ENCODE peak calls at places on chromosomes 3 and 15, in five cellular contexts. One of them, this sample, is unnamed.

GRCh38 chr3:197749315-197749600 is 425 bp upstream of the FYTTD1 start:
- DNase-seq in right atrium auricular region: peak
- DNase-seq in 8988T: peak
- DNase-seq in stimulated activated CD4-positive, alpha-beta T cell treated with anti-CD3 and anti-CD28 coated beads, Interleukin-2, amount 100 ng/mL, for 48 hours: no peak
- DNase-seq in right cardiac atrium: no peak
- DNase-seq in this sample: no peak

GRCh38 chr3:112253301-112253971 is 40.6 kb downstream of the SLC9C1 start:
- DNase-seq in right cardiac atrium: no peak
- DNase-seq in 8988T: no peak
- DNase-seq in stimulated activated CD4-positive, alpha-beta T cell treated with anti-CD3 and anti-CD28 coated beads, Interleukin-2, amount 100 ng/mL, for 48 hours: no peak
- DNase-seq in right atrium auricular region: no peak
- DNase-seq in this sample: no peak

GRCh38 chr3:10798600-10799367 is 17.2 kb upstream of the SLC6A11 start:
- DNase-seq in right atrium auricular region: no peak
- DNase-seq in stimulated activated CD4-positive, alpha-beta T cell treated with anti-CD3 and anti-CD28 coated beads, Interleukin-2, amount 100 ng/mL, for 48 hours: no peak
- DNase-seq in 8988T: no peak
- DNase-seq in right cardiac atrium: no peak
- DNase-seq in this sample: no peak

GRCh38 chr3:11719406-11720219 is 75.9 kb upstream of the VGLL4 start:
- DNase-seq in right cardiac atrium: peak
- DNase-seq in stimulated activated CD4-positive, alpha-beta T cell treated with anti-CD3 and anti-CD28 coated beads, Interleukin-2, amount 100 ng/mL, for 48 hours: peak
- DNase-seq in 8988T: peak
- DNase-seq in right atrium auricular region: no peak
- DNase-seq in this sample: peak

GRCh38 chr3:16317561-16317945 is 52.5 kb downstream of the OXNAD1 start:
- DNase-seq in stimulated activated CD4-positive, alpha-beta T cell treated with anti-CD3 and anti-CD28 coated beads, Interleukin-2, amount 100 ng/mL, for 48 hours: no peak
- DNase-seq in 8988T: no peak
- DNase-seq in right atrium auricular region: no peak
- DNase-seq in right cardiac atrium: no peak
- DNase-seq in this sample: no peak

GRCh38 chr3:10495003-10495402 is 10.4 kb downstream of the ATP2B2 start:
- DNase-seq in 8988T: no peak
- DNase-seq in stimulated activated CD4-positive, alpha-beta T cell treated with anti-CD3 and anti-CD28 coated beads, Interleukin-2, amount 100 ng/mL, for 48 hours: no peak
- DNase-seq in right cardiac atrium: no peak
- DNase-seq in right atrium auricular region: no peak
- DNase-seq in this sample: no peak

GRCh38 chr3:115341208-115341607 is 194.1 kb upstream of the ZBTB20 start:
- DNase-seq in stimulated activated CD4-positive, alpha-beta T cell treated with anti-CD3 and anti-CD28 coated beads, Interleukin-2, amount 100 ng/mL, for 48 hours: no peak
- DNase-seq in right cardiac atrium: no peak
- DNase-seq in 8988T: no peak
- DNase-seq in right atrium auricular region: no peak
- DNase-seq in this sample: no peak

GRCh38 chr3:69695443-69695842 is 43.8 kb upstream of the MITF start:
- DNase-seq in right cardiac atrium: no peak
- DNase-seq in right atrium auricular region: no peak
- DNase-seq in stimulated activated CD4-positive, alpha-beta T cell treated with anti-CD3 and anti-CD28 coated beads, Interleukin-2, amount 100 ng/mL, for 48 hours: no peak
- DNase-seq in 8988T: no peak
- DNase-seq in this sample: no peak

GRCh38 chr15:76378691-76379090 is 42.1 kb downstream of the ISL2 start:
- DNase-seq in right cardiac atrium: no peak
- DNase-seq in 8988T: no peak
- DNase-seq in stimulated activated CD4-positive, alpha-beta T cell treated with anti-CD3 and anti-CD28 coated beads, Interleukin-2, amount 100 ng/mL, for 48 hours: no peak
- DNase-seq in right atrium auricular region: no peak
- DNase-seq in this sample: no peak

GRCh38 chr3:9902372-9903237 is at the start of gene IL17RE:
- DNase-seq in right atrium auricular region: no peak
- DNase-seq in stimulated activated CD4-positive, alpha-beta T cell treated with anti-CD3 and anti-CD28 coated beads, Interleukin-2, amount 100 ng/mL, for 48 hours: no peak
- DNase-seq in 8988T: no peak
- DNase-seq in right cardiac atrium: peak
- DNase-seq in this sample: no peak

GRCh38 chr3:160564205-160564922 is 1.0 kb downstream of the KPNA4 start:
- DNase-seq in stimulated activated CD4-positive, alpha-beta T cell treated with anti-CD3 and anti-CD28 coated beads, Interleukin-2, amount 100 ng/mL, for 48 hours: no peak
- DNase-seq in 8988T: no peak
- DNase-seq in right cardiac atrium: no peak
- DNase-seq in right atrium auricular region: no peak
- DNase-seq in this sample: no peak

GRCh38 chr3:129616291-129616690 is 9.8 kb upstream of the PLXND1 start:
- DNase-seq in stimulated activated CD4-positive, alpha-beta T cell treated with anti-CD3 and anti-CD28 coated beads, Interleukin-2, amount 100 ng/mL, for 48 hours: no peak
- DNase-seq in 8988T: no peak
- DNase-seq in right cardiac atrium: peak
- DNase-seq in right atrium auricular region: no peak
- DNase-seq in this sample: no peak

GRCh38 chr3:175150812-175151411 is 291.8 kb downstream of the NAALADL2 start:
- DNase-seq in right cardiac atrium: no peak
- DNase-seq in 8988T: no peak
- DNase-seq in right atrium auricular region: no peak
- DNase-seq in stimulated activated CD4-positive, alpha-beta T cell treated with anti-CD3 and anti-CD28 coated beads, Interleukin-2, amount 100 ng/mL, for 48 hours: no peak
- DNase-seq in this sample: no peak

GRCh38 chr3:39147711-39148115 is 5.7 kb downstream of the CSRNP1 start:
- DNase-seq in right atrium auricular region: peak
- DNase-seq in right cardiac atrium: no peak
- DNase-seq in stimulated activated CD4-positive, alpha-beta T cell treated with anti-CD3 and anti-CD28 coated beads, Interleukin-2, amount 100 ng/mL, for 48 hours: no peak
- DNase-seq in 8988T: no peak
- DNase-seq in this sample: no peak

GRCh38 chr15:35958021-35958420 is 412.1 kb upstream of the DPH6 start:
- DNase-seq in stimulated activated CD4-positive, alpha-beta T cell treated with anti-CD3 and anti-CD28 coated beads, Interleukin-2, amount 100 ng/mL, for 48 hours: no peak
- DNase-seq in 8988T: no peak
- DNase-seq in right cardiac atrium: no peak
- DNase-seq in right atrium auricular region: no peak
- DNase-seq in this sample: no peak

GRCh38 chr3:55488398-55489055 is 1.4 kb upstream of the WNT5A start:
- DNase-seq in right cardiac atrium: peak
- DNase-seq in right atrium auricular region: no peak
- DNase-seq in stimulated activated CD4-positive, alpha-beta T cell treated with anti-CD3 and anti-CD28 coated beads, Interleukin-2, amount 100 ng/mL, for 48 hours: no peak
- DNase-seq in 8988T: peak
- DNase-seq in this sample: no peak

GRCh38 chr15:51672100-51672731 is 9.1 kb upstream of the SCG3 start:
- DNase-seq in right atrium auricular region: no peak
- DNase-seq in stimulated activated CD4-positive, alpha-beta T cell treated with anti-CD3 and anti-CD28 coated beads, Interleukin-2, amount 100 ng/mL, for 48 hours: no peak
- DNase-seq in right cardiac atrium: no peak
- DNase-seq in 8988T: no peak
- DNase-seq in this sample: no peak

GRCh38 chr3:177597325-177598109 is 400.2 kb upstream of the TBL1XR1 start:
- DNase-seq in stimulated activated CD4-positive, alpha-beta T cell treated with anti-CD3 and anti-CD28 coated beads, Interleukin-2, amount 100 ng/mL, for 48 hours: peak
- DNase-seq in 8988T: no peak
- DNase-seq in right atrium auricular region: peak
- DNase-seq in right cardiac atrium: no peak
- DNase-seq in this sample: peak

GRCh38 chr3:10747341-10747740 is 68.7 kb upstream of the SLC6A11 start:
- DNase-seq in right cardiac atrium: no peak
- DNase-seq in right atrium auricular region: no peak
- DNase-seq in 8988T: no peak
- DNase-seq in stimulated activated CD4-positive, alpha-beta T cell treated with anti-CD3 and anti-CD28 coated beads, Interleukin-2, amount 100 ng/mL, for 48 hours: no peak
- DNase-seq in this sample: no peak

GRCh38 chr3:177665122-177665808 is 468.0 kb upstream of the TBL1XR1 start:
- DNase-seq in right cardiac atrium: no peak
- DNase-seq in stimulated activated CD4-positive, alpha-beta T cell treated with anti-CD3 and anti-CD28 coated beads, Interleukin-2, amount 100 ng/mL, for 48 hours: no peak
- DNase-seq in 8988T: no peak
- DNase-seq in right atrium auricular region: no peak
- DNase-seq in this sample: no peak

GRCh38 chr15:58568157-58568571 is 136.4 kb downstream of the LIPC start:
- DNase-seq in 8988T: no peak
- DNase-seq in stimulated activated CD4-positive, alpha-beta T cell treated with anti-CD3 and anti-CD28 coated beads, Interleukin-2, amount 100 ng/mL, for 48 hours: no peak
- DNase-seq in right cardiac atrium: no peak
- DNase-seq in right atrium auricular region: no peak
- DNase-seq in this sample: no peak

GRCh38 chr3:45966969-45967640 is 23.8 kb downstream of the CXCR6 start:
- DNase-seq in right cardiac atrium: peak
- DNase-seq in right atrium auricular region: no peak
- DNase-seq in 8988T: no peak
- DNase-seq in stimulated activated CD4-positive, alpha-beta T cell treated with anti-CD3 and anti-CD28 coated beads, Interleukin-2, amount 100 ng/mL, for 48 hours: no peak
- DNase-seq in this sample: no peak

GRCh38 chr3:30597131-30597768 is 9.2 kb upstream of the TGFBR2 start:
- DNase-seq in 8988T: no peak
- DNase-seq in right atrium auricular region: no peak
- DNase-seq in right cardiac atrium: no peak
- DNase-seq in stimulated activated CD4-positive, alpha-beta T cell treated with anti-CD3 and anti-CD28 coated beads, Interleukin-2, amount 100 ng/mL, for 48 hours: no peak
- DNase-seq in this sample: no peak

GRCh38 chr3:196903740-196904139 is 36.0 kb downstream of the SENP5 start:
- DNase-seq in right atrium auricular region: no peak
- DNase-seq in right cardiac atrium: no peak
- DNase-seq in stimulated activated CD4-positive, alpha-beta T cell treated with anti-CD3 and anti-CD28 coated beads, Interleukin-2, amount 100 ng/mL, for 48 hours: no peak
- DNase-seq in 8988T: no peak
- DNase-seq in this sample: no peak

GRCh38 chr3:52088445-52089367 is 32.3 kb upstream of the DUSP7 start:
- DNase-seq in 8988T: no peak
- DNase-seq in right atrium auricular region: peak
- DNase-seq in right cardiac atrium: peak
- DNase-seq in stimulated activated CD4-positive, alpha-beta T cell treated with anti-CD3 and anti-CD28 coated beads, Interleukin-2, amount 100 ng/mL, for 48 hours: no peak
- DNase-seq in this sample: no peak

GRCh38 chr3:60752800-60753199 is 498.5 kb downstream of the FHIT start:
- DNase-seq in right cardiac atrium: no peak
- DNase-seq in right atrium auricular region: no peak
- DNase-seq in 8988T: no peak
- DNase-seq in stimulated activated CD4-positive, alpha-beta T cell treated with anti-CD3 and anti-CD28 coated beads, Interleukin-2, amount 100 ng/mL, for 48 hours: no peak
- DNase-seq in this sample: no peak

GRCh38 chr3:170440346-170440745 is 21.7 kb downstream of the CLDN11 start:
- DNase-seq in right atrium auricular region: no peak
- DNase-seq in right cardiac atrium: no peak
- DNase-seq in stimulated activated CD4-positive, alpha-beta T cell treated with anti-CD3 and anti-CD28 coated beads, Interleukin-2, amount 100 ng/mL, for 48 hours: no peak
- DNase-seq in 8988T: no peak
- DNase-seq in this sample: no peak

GRCh38 chr15:73806698-73807483 is 53.7 kb upstream of the INSYN1 start:
- DNase-seq in right atrium auricular region: no peak
- DNase-seq in 8988T: no peak
- DNase-seq in stimulated activated CD4-positive, alpha-beta T cell treated with anti-CD3 and anti-CD28 coated beads, Interleukin-2, amount 100 ng/mL, for 48 hours: no peak
- DNase-seq in right cardiac atrium: no peak
- DNase-seq in this sample: no peak

GRCh38 chr3:81249540-81250029 is 511.9 kb downstream of the GBE1 start:
- DNase-seq in stimulated activated CD4-positive, alpha-beta T cell treated with anti-CD3 and anti-CD28 coated beads, Interleukin-2, amount 100 ng/mL, for 48 hours: no peak
- DNase-seq in right atrium auricular region: no peak
- DNase-seq in right cardiac atrium: no peak
- DNase-seq in 8988T: no peak
- DNase-seq in this sample: no peak

GRCh38 chr3:24538891-24539290 is 44.2 kb upstream of the THRB start:
- DNase-seq in right cardiac atrium: peak
- DNase-seq in 8988T: no peak
- DNase-seq in stimulated activated CD4-positive, alpha-beta T cell treated with anti-CD3 and anti-CD28 coated beads, Interleukin-2, amount 100 ng/mL, for 48 hours: no peak
- DNase-seq in right atrium auricular region: no peak
- DNase-seq in this sample: no peak

GRCh38 chr3:189419022-189419421 is 212.2 kb upstream of the TP63 start:
- DNase-seq in stimulated activated CD4-positive, alpha-beta T cell treated with anti-CD3 and anti-CD28 coated beads, Interleukin-2, amount 100 ng/mL, for 48 hours: no peak
- DNase-seq in 8988T: no peak
- DNase-seq in right atrium auricular region: no peak
- DNase-seq in right cardiac atrium: no peak
- DNase-seq in this sample: no peak

GRCh38 chr15:39066677-39067076 is 502.1 kb upstream of the RASGRP1 start:
- DNase-seq in right cardiac atrium: no peak
- DNase-seq in 8988T: no peak
- DNase-seq in stimulated activated CD4-positive, alpha-beta T cell treated with anti-CD3 and anti-CD28 coated beads, Interleukin-2, amount 100 ng/mL, for 48 hours: no peak
- DNase-seq in right atrium auricular region: no peak
- DNase-seq in this sample: no peak